ENCODE peak calls at places on chromosomes 11 and 22, in seven cellular contexts. B is activated CD4-positive, CD25-positive, alpha-beta regulatory T cell; W is pancreas; T is foreskin fibroblast; L is activated naive CD4-positive, alpha-beta T cell treated with anti-CD3 and anti-CD28 coated beads, Interleukin-2, amount 10 ng/mL, durations not matched to agents 7 days and 5 days; N is non-pigmented ciliary epithelial cell; I is fibroblast of lung. A is an unnamed sample.

GRCh38 chr11:110249066-110249465 is 47.3 kb downstream of the RDX start:
- DNase-seq in I (peak), W (no peak), T (peak), N (no peak), L (no peak), B (no peak), A (no peak)

GRCh38 chr22:49853981-49854791 is 542 bp downstream of the ZBED4 start:
- DNase-seq in B (no peak), T (peak), N (no peak), L (peak), I (peak), W (peak), A (peak)

GRCh38 chr11:1230456-1231395 is 7.9 kb downstream of the MUC5B start:
- DNase-seq in I (no peak), B (no peak), W (no peak), L (peak), T (no peak), N (no peak), A (no peak)

GRCh38 chr11:74687237-74688005 is 43.8 kb downstream of the CHRDL2 start:
- DNase-seq in I (peak), T (peak), W (no peak), N (no peak), L (no peak), B (no peak), A (no peak)

GRCh38 chr11:112249871-112250590 is 10.6 kb downstream of the PLET1 start:
- DNase-seq in L (no peak), N (no peak), T (no peak), B (no peak), W (no peak), I (no peak), A (no peak)

GRCh38 chr11:79447039-79447438 is 6.2 kb upstream of the TENM4 start:
- DNase-seq in T (no peak), W (no peak), I (no peak), B (no peak), N (no peak), L (no peak), A (no peak)

GRCh38 chr11:61361686-61362541 is at the start of the genes CYB561A3 and TMEM138:
- DNase-seq in B (peak), I (peak), L (peak), N (peak), W (peak), T (peak), A (peak)

GRCh38 chr11:45982656-45983470 is 60.4 kb downstream of the LARGE2 start:
- DNase-seq in T (peak), I (peak), B (no peak), L (no peak), N (peak), W (no peak), A (no peak)

GRCh38 chr11:73236205-73236765 is 18.2 kb downstream of the P2RY2 start:
- DNase-seq in W (no peak), I (no peak), T (no peak), L (no peak), B (no peak), N (no peak), A (no peak)

GRCh38 chr22:30284172-30284571 is 5.1 kb downstream of the CASTOR1 start:
- DNase-seq in I (no peak), N (no peak), L (no peak), B (no peak), W (no peak), T (no peak), A (no peak)

GRCh38 chr11:130208241-130209127 is 48.9 kb downstream of the ST14 start:
- DNase-seq in L (no peak), I (no peak), W (no peak), T (no peak), N (no peak), B (no peak), A (no peak)

GRCh38 chr11:702731-703461 is 3.1 kb upstream of the EPS8L2 start:
- DNase-seq in I (no peak), B (no peak), W (peak), T (no peak), N (no peak), L (no peak), A (no peak)

GRCh38 chr11:24900524-24900923 is 403.7 kb downstream of the LUZP2 start:
- DNase-seq in I (peak), T (no peak), N (no peak), B (no peak), W (no peak), L (no peak), A (no peak)

GRCh38 chr11:45654242-45654641 is 11.2 kb downstream of the CHST1 start:
- DNase-seq in W (no peak), B (no peak), T (no peak), N (no peak), L (no peak), I (no peak), A (no peak)

GRCh38 chr22:49756201-49756600 is 71.5 kb downstream of the BRD1 start:
- DNase-seq in I (no peak), W (no peak), B (no peak), L (no peak), T (no peak), N (no peak), A (no peak)

GRCh38 chr11:15885913-15886698 is 470.2 kb downstream of the SOX6 start:
- DNase-seq in L (no peak), B (no peak), W (no peak), T (no peak), I (no peak), N (no peak), A (no peak)

GRCh38 chr22:21832291-21833290 is 34.9 kb downstream of the MAPK1 start:
- DNase-seq in N (no peak), T (peak), W (no peak), I (no peak), L (no peak), B (no peak), A (no peak)

GRCh38 chr22:33658775-33659174 is 261.5 kb downstream of the LARGE1 start:
- DNase-seq in W (no peak), N (no peak), I (peak), T (no peak), L (no peak), B (no peak), A (no peak)

GRCh38 chr22:30290679-30291333 is 1.5 kb upstream of the CASTOR1 start:
- DNase-seq in W (peak), N (no peak), B (no peak), T (peak), L (peak), I (peak), A (peak)

GRCh38 chr11:104661901-104662300 is 236.4 kb downstream of the CASP12 start:
- DNase-seq in I (no peak), W (no peak), T (no peak), N (no peak), B (no peak), L (no peak), A (no peak)

GRCh38 chr11:63548178-63548577 is 11.6 kb downstream of the PLAAT4 start:
- DNase-seq in I (no peak), B (no peak), N (no peak), T (no peak), L (no peak), W (no peak), A (no peak)

GRCh38 chr22:21074092-21074715 is 28.5 kb downstream of the LRRC74B start:
- DNase-seq in W (no peak), I (peak), N (peak), T (peak), B (no peak), L (no peak), A (no peak)

GRCh38 chr22:26589367-26589844 is 526 bp downstream of the TPST2 start:
- DNase-seq in N (no peak), L (peak), I (no peak), T (peak), B (no peak), W (no peak), A (peak)

GRCh38 chr11:116835042-116835772 is 2.2 kb downstream of the APOA1 start:
- DNase-seq in T (no peak), L (peak), I (no peak), N (no peak), W (no peak), B (no peak), A (no peak)

GRCh38 chr22:49349841-49350381 is 477.8 kb downstream of the BRD1 start:
- DNase-seq in W (no peak), I (no peak), T (no peak), B (no peak), L (no peak), N (no peak), A (no peak)

GRCh38 chr22:42162728-42163489 is 32.3 kb upstream of the CYP2D6 start:
- DNase-seq in N (no peak), L (no peak), I (no peak), B (no peak), T (no peak), W (no peak), A (no peak)

GRCh38 chr11:66548041-66548440 is 1.3 kb downstream of the ACTN3 start:
- DNase-seq in I (no peak), T (no peak), W (no peak), N (no peak), L (no peak), B (no peak), A (no peak)

GRCh38 chr11:15683528-15683927 is 568.8 kb downstream of the INSC start:
- DNase-seq in N (no peak), B (no peak), T (no peak), I (no peak), L (no peak), W (no peak), A (no peak)

GRCh38 chr22:42271906-42272305 is 1.5 kb upstream of the TCF20 start:
- DNase-seq in W (no peak), N (no peak), T (no peak), L (no peak), I (no peak), B (no peak), A (no peak)

GRCh38 chr11:22734628-22735345 is 68.4 kb downstream of the GAS2 start:
- DNase-seq in L (no peak), T (no peak), B (no peak), N (no peak), W (no peak), I (peak), A (no peak)

GRCh38 chr22:22450343-22450839 is 58.2 kb downstream of the ZNF280B start:
- DNase-seq in N (no peak), W (no peak), B (no peak), T (no peak), I (no peak), L (no peak), A (no peak)

GRCh38 chr22:28943501-28943879 is 60.1 kb downstream of the ZNRF3 start:
- DNase-seq in N (no peak), B (no peak), I (no peak), T (no peak), W (no peak), L (no peak), A (no peak)

GRCh38 chr11:67435727-67436458 is 1.6 kb downstream of the PTPRCAP start:
- DNase-seq in B (no peak), N (no peak), I (no peak), T (no peak), W (no peak), L (no peak), A (no peak)

A was measured in activated CD8-positive, alpha-beta T cell treated with anti-CD3 and anti-CD28 coated beads, Interleukin-2, amount 10 ng/mL, durations not matched to agents 7 days and 5 days.